ENCODE peak calls at places on chromosomes 2 and 18, in nine cellular contexts. A, Y, N, E, D, Q, T, P and O are unnamed samples.

GRCh38 chr2:44931177-44931795 is 10.2 kb upstream of the SIX3 start:
- DNase-seq in Y (no peak), D (no peak), A (no peak), T (no peak), E (no peak), Q (no peak), P (no peak), N (no peak), O (no peak)

GRCh38 chr18:80065705-80066104 is 31.5 kb downstream of the RBFA start:
- DNase-seq in D (no peak), N (no peak), Q (no peak), Y (no peak), A (no peak), P (no peak), E (no peak), T (no peak), O (no peak)

GRCh38 chr2:71460595-71461303 is 7.4 kb downstream of the DYSF start:
- DNase-seq in Y (peak), Q (no peak), P (no peak), E (no peak), D (no peak), A (no peak), T (no peak), N (no peak), O (peak)

GRCh38 chr2:29253026-29253425 is 137.8 kb downstream of the CLIP4 start:
- DNase-seq in Y (no peak), D (no peak), N (no peak), P (no peak), Q (no peak), T (no peak), A (no peak), E (no peak), O (no peak)

GRCh38 chr2:198186257-198186656 is 381.9 kb downstream of the PLCL1 start:
- DNase-seq in D (no peak), E (no peak), Q (peak), P (peak), N (no peak), T (no peak), A (no peak), Y (no peak), O (no peak)

GRCh38 chr2:181649436-181649979 is 7.4 kb downstream of the CERKL start:
- DNase-seq in A (no peak), E (no peak), P (no peak), Q (no peak), Y (no peak), D (no peak), T (no peak), N (no peak), O (no peak)

GRCh38 chr2:36058953-36059352 is 296.6 kb upstream of the CRIM1 start:
- DNase-seq in D (no peak), A (no peak), T (no peak), N (no peak), P (no peak), Y (peak), E (peak), Q (no peak), O (no peak)

GRCh38 chr2:156098506-156098905 is 234.0 kb downstream of the NR4A2 start:
- DNase-seq in Y (no peak), D (no peak), E (no peak), T (no peak), Q (no peak), P (no peak), N (no peak), A (no peak), O (no peak)

GRCh38 chr18:6728318-6728717 is 1.2 kb upstream of the ARHGAP28 start:
- DNase-seq in N (no peak), A (no peak), D (no peak), Q (no peak), P (no peak), Y (no peak), T (no peak), E (no peak), O (no peak)

GRCh38 chr18:48116873-48117630 is 186.6 kb upstream of the SMAD2 start:
- DNase-seq in T (no peak), E (no peak), D (no peak), A (no peak), Q (no peak), P (no peak), Y (no peak), N (no peak), O (no peak)

GRCh38 chr2:204860249-204860648 is 315.0 kb downstream of the PARD3B start:
- DNase-seq in E (no peak), D (no peak), N (no peak), A (no peak), T (no peak), Y (no peak), Q (no peak), P (no peak), O (no peak)

GRCh38 chr2:65464604-65465003 is 32.2 kb upstream of the SPRED2 start:
- DNase-seq in E (no peak), A (no peak), P (no peak), T (no peak), D (peak), N (no peak), Q (no peak), Y (no peak), O (no peak)

GRCh38 chr18:11529081-11529480 is 80.3 kb upstream of the SLC35G4 start:
- DNase-seq in T (no peak), E (no peak), N (no peak), D (no peak), A (no peak), Q (no peak), P (no peak), Y (no peak), O (no peak)

GRCh38 chr18:48470484-48471180 is 61.4 kb upstream of the ZBTB7C start:
- DNase-seq in T (no peak), Y (peak), A (no peak), P (no peak), E (no peak), D (no peak), N (no peak), Q (no peak), O (no peak)

GRCh38 chr18:395481-396250 is 104.8 kb downstream of the COLEC12 start:
- DNase-seq in Q (no peak), A (no peak), T (no peak), E (peak), N (no peak), P (no peak), Y (peak), D (peak), O (no peak)